ENCODE peak calls at places on chromosomes 13 and 19, in six cellular contexts. One of them, this sample, is unnamed.

GRCh38 chr19:45098521-45099464 is 5.8 kb downstream of the PPP1R37 start:
- DNase-seq in posterior cingulate gyrus: peak; percentile 80
- DNase-seq in mesothelial cell of epicardium: no peak
- DNase-seq in T-helper 1 cell: no peak
- DNase-seq in AG10803: peak; percentile 33
- DNase-seq in NCI-H1694: peak; percentile 39
- DNase-seq in this sample: no peak

GRCh38 chr13:43786766-43787517 is at the start of gene ENOX1:
- DNase-seq in posterior cingulate gyrus: peak; percentile 83
- DNase-seq in NCI-H1694: peak; percentile 74
- DNase-seq in mesothelial cell of epicardium: peak; percentile 75
- DNase-seq in AG10803: peak; percentile 71
- DNase-seq in T-helper 1 cell: peak; percentile 4
- DNase-seq in this sample: peak; percentile 71

GRCh38 chr13:37429976-37430375 is 168.6 kb downstream of the POSTN start:
- DNase-seq in AG10803: peak; percentile 86
- DNase-seq in mesothelial cell of epicardium: no peak
- DNase-seq in NCI-H1694: no peak
- DNase-seq in posterior cingulate gyrus: no peak
- DNase-seq in T-helper 1 cell: no peak
- DNase-seq in this sample: no peak

GRCh38 chr13:99280166-99280565 is 22.0 kb upstream of the GPR18 start:
- DNase-seq in posterior cingulate gyrus: no peak
- DNase-seq in mesothelial cell of epicardium: no peak
- DNase-seq in AG10803: peak; percentile 85
- DNase-seq in NCI-H1694: no peak
- DNase-seq in T-helper 1 cell: no peak
- DNase-seq in this sample: no peak

GRCh38 chr13:100673376-100673830 is 1.2 kb downstream of the TMTC4 start:
- DNase-seq in posterior cingulate gyrus: no peak
- DNase-seq in NCI-H1694: no peak
- DNase-seq in AG10803: no peak
- DNase-seq in T-helper 1 cell: no peak
- DNase-seq in mesothelial cell of epicardium: peak; percentile 50
- DNase-seq in this sample: no peak

GRCh38 chr19:3544742-3545668 is 6.0 kb downstream of the TEKTIP1 start:
- DNase-seq in posterior cingulate gyrus: peak; percentile 74
- DNase-seq in NCI-H1694: no peak
- DNase-seq in AG10803: peak; percentile 42
- DNase-seq in T-helper 1 cell: peak; percentile 66
- DNase-seq in mesothelial cell of epicardium: peak; percentile 82
- DNase-seq in this sample: no peak

GRCh38 chr13:46624353-46624752 is 71.4 kb downstream of the LRCH1 start:
- DNase-seq in posterior cingulate gyrus: no peak
- DNase-seq in NCI-H1694: no peak
- DNase-seq in T-helper 1 cell: no peak
- DNase-seq in AG10803: no peak
- DNase-seq in mesothelial cell of epicardium: no peak
- DNase-seq in this sample: no peak

GRCh38 chr13:111911754-111912452 is 155.0 kb upstream of the SOX1 start:
- DNase-seq in NCI-H1694: no peak
- DNase-seq in mesothelial cell of epicardium: peak; percentile 10
- DNase-seq in posterior cingulate gyrus: no peak
- DNase-seq in AG10803: no peak
- DNase-seq in T-helper 1 cell: no peak
- DNase-seq in this sample: no peak

GRCh38 chr13:112573710-112574109 is 14.2 kb downstream of the TUBGCP3 start:
- DNase-seq in NCI-H1694: no peak
- DNase-seq in mesothelial cell of epicardium: no peak
- DNase-seq in AG10803: no peak
- DNase-seq in posterior cingulate gyrus: no peak
- DNase-seq in T-helper 1 cell: no peak
- DNase-seq in this sample: no peak

GRCh38 chr19:54905908-54906511 is at the start of gene NCR1:
- DNase-seq in T-helper 1 cell: no peak
- DNase-seq in NCI-H1694: no peak
- DNase-seq in posterior cingulate gyrus: no peak
- DNase-seq in mesothelial cell of epicardium: no peak
- DNase-seq in AG10803: no peak
- DNase-seq in this sample: no peak

GRCh38 chr13:28438598-28439334 is 56.2 kb downstream of the FLT1 start:
- DNase-seq in posterior cingulate gyrus: no peak
- DNase-seq in NCI-H1694: no peak
- DNase-seq in AG10803: no peak
- DNase-seq in T-helper 1 cell: no peak
- DNase-seq in mesothelial cell of epicardium: no peak
- DNase-seq in this sample: no peak

GRCh38 chr13:30551194-30551593 is 66.5 kb upstream of the USPL1 start:
- DNase-seq in AG10803: peak; percentile 43
- DNase-seq in T-helper 1 cell: no peak
- DNase-seq in mesothelial cell of epicardium: no peak
- DNase-seq in NCI-H1694: no peak
- DNase-seq in posterior cingulate gyrus: no peak
- DNase-seq in this sample: peak; percentile 1

GRCh38 chr13:26759156-26759906 is 1.3 kb downstream of the GPR12 start:
- DNase-seq in AG10803: no peak
- DNase-seq in posterior cingulate gyrus: no peak
- DNase-seq in mesothelial cell of epicardium: no peak
- DNase-seq in T-helper 1 cell: no peak
- DNase-seq in NCI-H1694: no peak
- DNase-seq in this sample: no peak

GRCh38 chr13:29767006-29767405 is 83.4 kb downstream of the UBL3 start:
- DNase-seq in mesothelial cell of epicardium: no peak
- DNase-seq in posterior cingulate gyrus: no peak
- DNase-seq in AG10803: peak; percentile 55
- DNase-seq in T-helper 1 cell: no peak
- DNase-seq in NCI-H1694: no peak
- DNase-seq in this sample: no peak

GRCh38 chr19:5219551-5220304 is 120.9 kb downstream of the PTPRS start:
- DNase-seq in AG10803: no peak
- DNase-seq in NCI-H1694: no peak
- DNase-seq in T-helper 1 cell: no peak
- DNase-seq in posterior cingulate gyrus: no peak
- DNase-seq in mesothelial cell of epicardium: no peak
- DNase-seq in this sample: no peak

GRCh38 chr13:21979156-21979819 is 308.4 kb downstream of the FGF9 start:
- DNase-seq in posterior cingulate gyrus: no peak
- DNase-seq in T-helper 1 cell: no peak
- DNase-seq in AG10803: no peak
- DNase-seq in mesothelial cell of epicardium: no peak
- DNase-seq in NCI-H1694: no peak
- DNase-seq in this sample: no peak

GRCh38 chr19:35436477-35437141 is 11.4 kb upstream of the FFAR2 start:
- DNase-seq in AG10803: peak; percentile 37
- DNase-seq in mesothelial cell of epicardium: no peak
- DNase-seq in posterior cingulate gyrus: no peak
- DNase-seq in NCI-H1694: no peak
- DNase-seq in T-helper 1 cell: no peak
- DNase-seq in this sample: peak; percentile 52

GRCh38 chr19:48881741-48882657 is 9.8 kb downstream of the PPP1R15A start:
- DNase-seq in posterior cingulate gyrus: no peak
- DNase-seq in T-helper 1 cell: no peak
- DNase-seq in mesothelial cell of epicardium: no peak
- DNase-seq in NCI-H1694: no peak
- DNase-seq in AG10803: no peak
- DNase-seq in this sample: no peak

GRCh38 chr13:99501952-99502310 is 659 bp downstream of the TM9SF2 start:
- DNase-seq in mesothelial cell of epicardium: no peak
- DNase-seq in T-helper 1 cell: no peak
- DNase-seq in posterior cingulate gyrus: no peak
- DNase-seq in NCI-H1694: no peak
- DNase-seq in AG10803: peak; percentile 35
- DNase-seq in this sample: no peak

GRCh38 chr13:39811696-39812095 is 156.2 kb downstream of the COG6 start:
- DNase-seq in T-helper 1 cell: no peak
- DNase-seq in mesothelial cell of epicardium: no peak
- DNase-seq in posterior cingulate gyrus: no peak
- DNase-seq in AG10803: no peak
- DNase-seq in NCI-H1694: no peak
- DNase-seq in this sample: no peak

GRCh38 chr13:99062593-99062992 is 84.7 kb upstream of the DOCK9 start:
- DNase-seq in posterior cingulate gyrus: no peak
- DNase-seq in mesothelial cell of epicardium: no peak
- DNase-seq in AG10803: peak; percentile 49
- DNase-seq in NCI-H1694: peak; percentile 87
- DNase-seq in T-helper 1 cell: no peak
- DNase-seq in this sample: peak; percentile 14

GRCh38 chr19:18278521-18279265 is 2.7 kb downstream of the JUND start:
- DNase-seq in posterior cingulate gyrus: no peak
- DNase-seq in AG10803: no peak
- DNase-seq in mesothelial cell of epicardium: no peak
- DNase-seq in T-helper 1 cell: peak; percentile 52
- DNase-seq in NCI-H1694: no peak
- DNase-seq in this sample: no peak

GRCh38 chr19:21430674-21431073 is 33.7 kb downstream of the ZNF493 start:
- DNase-seq in posterior cingulate gyrus: no peak
- DNase-seq in NCI-H1694: no peak
- DNase-seq in T-helper 1 cell: no peak
- DNase-seq in mesothelial cell of epicardium: no peak
- DNase-seq in AG10803: no peak
- DNase-seq in this sample: no peak